ENCODE peak calls at places on chromosomes 12 and 14, in four cellular contexts. Q, K, T and D are unnamed samples.

GRCh38 chr12:65532162-65532561 is 253.7 kb downstream of the MSRB3 start:
- DNase-seq in Q (no peak), K (peak; percentile 88), T (no peak), D (no peak)

GRCh38 chr14:50714452-50715073 is 46.5 kb upstream of the SAV1 start:
- DNase-seq in Q (no peak), K (peak; percentile 74), T (no peak), D (peak; percentile 3)

GRCh38 chr12:89092297-89092696 is 260.0 kb downstream of the DUSP6 start:
- DNase-seq in Q (no peak), K (no peak), T (no peak), D (no peak)

GRCh38 chr12:75960086-75960910 is 71.3 kb downstream of the PHLDA1 start:
- DNase-seq in Q (no peak), K (no peak), T (no peak), D (peak; percentile 95)

GRCh38 chr12:69906411-69907216 is 81.6 kb downstream of the MYRFL start:
- DNase-seq in Q (no peak), K (no peak), T (no peak), D (no peak)

GRCh38 chr12:34606749-34607519 is 584.6 kb downstream of the ALG10 start:
- DNase-seq in Q (no peak), K (no peak), T (no peak), D (no peak)

GRCh38 chr14:101499513-101499912 is 61.8 kb upstream of the DIO3 start:
- DNase-seq in Q (no peak), K (no peak), T (no peak), D (no peak)

GRCh38 chr14:68231832-68232642 is 412.5 kb downstream of the RAD51B start:
- DNase-seq in Q (no peak), K (peak; percentile 47), T (no peak), D (no peak)

GRCh38 chr14:69650948-69651369 is 39.6 kb downstream of the SUSD6 start:
- DNase-seq in Q (no peak), K (no peak), T (no peak), D (no peak)

GRCh38 chr12:4899361-4899760 is 10.3 kb upstream of the KCNA1 start:
- DNase-seq in Q (no peak), K (no peak), T (no peak), D (peak; percentile 54)

GRCh38 chr14:95440951-95441350 is 75.5 kb downstream of the SYNE3 start:
- DNase-seq in Q (no peak), K (peak; percentile 83), T (no peak), D (no peak)

GRCh38 chr12:81573228-81573627 is 185.9 kb downstream of the PPFIA2 start:
- DNase-seq in Q (no peak), K (peak; percentile 0), T (no peak), D (no peak)

GRCh38 chr12:109592905-109593272 is 19.3 kb downstream of the MVK start:
- DNase-seq in Q (no peak), K (no peak), T (no peak), D (no peak)

GRCh38 chr12:109716512-109717389 is 3.1 kb downstream of the FAM222A start:
- DNase-seq in Q (no peak), K (peak; percentile 53), T (no peak), D (no peak)

GRCh38 chr12:49560695-49561094 is 7.2 kb downstream of the MCRS1 start:
- DNase-seq in Q (no peak), K (no peak), T (no peak), D (no peak)

GRCh38 chr12:93447555-93448265 is 6.0 kb upstream of the UBE2N start:
- DNase-seq in Q (no peak), K (no peak), T (no peak), D (no peak)

GRCh38 chr12:10661338-10661737 is 12.5 kb downstream of the STYK1 start:
- DNase-seq in Q (no peak), K (peak; percentile 71), T (no peak), D (no peak)

GRCh38 chr14:73238262-73238852 is 1.1 kb downstream of the PAPLN start:
- DNase-seq in Q (no peak), K (peak; percentile 80), T (no peak), D (no peak)

GRCh38 chr12:75953312-75953906 is 78.2 kb downstream of the PHLDA1 start:
- DNase-seq in Q (no peak), K (peak; percentile 78), T (no peak), D (no peak)

GRCh38 chr14:51844482-51844881 is 15.9 kb upstream of the GNG2 start:
- DNase-seq in Q (no peak), K (no peak), T (no peak), D (no peak)

GRCh38 chr14:90344285-90344684 is 12.5 kb upstream of the NRDE2 start:
- DNase-seq in Q (no peak), K (no peak), T (no peak), D (no peak)

GRCh38 chr12:112961074-112961473 is 17.2 kb upstream of the OAS2 start:
- DNase-seq in Q (peak; percentile 46), K (no peak), T (no peak), D (no peak)

GRCh38 chr12:104964167-104964566 is 6.1 kb upstream of the SLC41A2 start:
- DNase-seq in Q (no peak), K (no peak), T (no peak), D (peak; percentile 82)

GRCh38 chr12:96237465-96238077 is 43.4 kb downstream of the ELK3 start:
- DNase-seq in Q (peak; percentile 68), K (peak; percentile 94), T (peak; percentile 47), D (no peak)

GRCh38 chr12:94805749-94806148 is 155.4 kb upstream of the TMCC3 start:
- DNase-seq in Q (no peak), K (peak; percentile 63), T (no peak), D (no peak)

GRCh38 chr14:62694075-62694474 is 351.2 kb downstream of the KCNH5 start:
- DNase-seq in Q (no peak), K (peak; percentile 57), T (no peak), D (no peak)

GRCh38 chr14:31766315-31766892 is 205.2 kb downstream of the NUBPL start:
- DNase-seq in Q (no peak), K (no peak), T (no peak), D (no peak)

GRCh38 chr14:45150386-45150890 is 14.7 kb downstream of the FANCM start:
- DNase-seq in Q (no peak), K (no peak), T (no peak), D (no peak)

GRCh38 chr12:107515446-107515958 is 170.1 kb upstream of the PWP1 start:
- DNase-seq in Q (peak; percentile 22), K (peak; percentile 86), T (peak; percentile 4), D (no peak)

GRCh38 chr12:25875661-25876060 is 82.8 kb upstream of the RASSF8 start:
- DNase-seq in Q (no peak), K (no peak), T (no peak), D (no peak)

GRCh38 chr12:92779902-92780301 is 77.1 kb downstream of the PLEKHG7 start:
- DNase-seq in Q (no peak), K (peak; percentile 23), T (no peak), D (no peak)

GRCh38 chr12:57619434-57620244 is 8.4 kb downstream of the ARHGEF25 start:
- DNase-seq in Q (no peak), K (no peak), T (no peak), D (no peak)

GRCh38 chr12:110861729-110862128 is 14.9 kb downstream of the CCDC63 start:
- DNase-seq in Q (no peak), K (no peak), T (no peak), D (no peak)

GRCh38 chr14:68140111-68140741 is 320.6 kb downstream of the RAD51B start:
- DNase-seq in Q (no peak), K (peak; percentile 97), T (no peak), D (no peak)

GRCh38 chr14:70821916-70822705 is 12.8 kb upstream of the MAP3K9 start:
- DNase-seq in Q (peak; percentile 60), K (peak; percentile 69), T (peak; percentile 42), D (peak; percentile 36)

GRCh38 chr12:29460082-29460481 is 37.4 kb downstream of the OVCH1 start:
- DNase-seq in Q (no peak), K (no peak), T (no peak), D (no peak)